ENCODE peak calls at places on chromosomes 3 and 15, in six cellular contexts. G is K562, Y is endothelial cell of umbilical vein, E is suprapubic skin, M is GM23338, O is prostate gland. Z is an unnamed sample.

GRCh38 chr15:89662893-89663673 is 7.8 kb upstream of the KIF7 start:
- DNase-seq in G (no peak), Y (peak; percentile 68), E (no peak), M (peak; percentile 30), O (no peak), Z (no peak)

GRCh38 chr3:45088543-45088942 is 57.6 kb downstream of the CDCP1 start:
- DNase-seq in G (no peak), Y (no peak), E (no peak), M (no peak), O (peak; percentile 89), Z (no peak)

GRCh38 chr3:159616234-159616825 is 372.3 kb upstream of the IL12A start:
- DNase-seq in G (no peak), Y (peak; percentile 60), E (no peak), M (peak; percentile 61), O (peak; percentile 8), Z (no peak)

GRCh38 chr3:40258555-40258954 is 51.0 kb upstream of the EIF1B start:
- DNase-seq in G (no peak), Y (no peak), E (no peak), M (peak; percentile 33), O (no peak), Z (no peak)

GRCh38 chr15:58929891-58930416 is 3.5 kb downstream of the SLTM start:
- DNase-seq in G (no peak), Y (no peak), E (no peak), M (peak; percentile 87), O (no peak), Z (no peak)

GRCh38 chr3:156376199-156376598 is 178.7 kb downstream of the SSR3 start:
- DNase-seq in G (no peak), Y (no peak), E (no peak), M (no peak), O (no peak), Z (no peak)

GRCh38 chr3:77686560-77686959 is 646.7 kb downstream of the ROBO2 start:
- DNase-seq in G (no peak), Y (no peak), E (no peak), M (peak; percentile 54), O (no peak), Z (no peak)

GRCh38 chr3:72102057-72102711 is 317.2 kb upstream of the PROK2 start:
- DNase-seq in G (no peak), Y (no peak), E (no peak), M (no peak), O (no peak), Z (no peak)

GRCh38 chr3:182629521-182629920 is 163.8 kb upstream of the ATP11B start:
- DNase-seq in G (no peak), Y (no peak), E (no peak), M (no peak), O (no peak), Z (no peak)

GRCh38 chr3:39166932-39167532 is 13.6 kb upstream of the CSRNP1 start:
- DNase-seq in G (no peak), Y (peak; percentile 80), E (peak; percentile 80), M (no peak), O (peak; percentile 58), Z (no peak)

GRCh38 chr3:178137831-178138230 is 398.4 kb upstream of the KCNMB2 start:
- DNase-seq in G (no peak), Y (no peak), E (no peak), M (no peak), O (no peak), Z (no peak)

GRCh38 chr15:77775851-77776250 is 143.1 kb upstream of the LINGO1 start:
- DNase-seq in G (no peak), Y (no peak), E (no peak), M (no peak), O (no peak), Z (no peak)

GRCh38 chr15:78878356-78878755 is 5.7 kb downstream of the MORF4L1 start:
- DNase-seq in G (no peak), Y (no peak), E (no peak), M (no peak), O (no peak), Z (no peak)

GRCh38 chr3:85570819-85571218 is 612.0 kb downstream of the CADM2 start:
- DNase-seq in G (no peak), Y (no peak), E (no peak), M (no peak), O (no peak), Z (no peak)

GRCh38 chr15:76843269-76843668 is 61.9 kb downstream of the SCAPER start:
- DNase-seq in G (no peak), Y (no peak), E (no peak), M (no peak), O (no peak), Z (no peak)

GRCh38 chr3:100400424-100400781 is 486 bp downstream of the TOMM70 start:
- DNase-seq in G (peak; percentile 8), Y (peak; percentile 57), E (no peak), M (peak; percentile 28), O (peak; percentile 11), Z (no peak)

GRCh38 chr3:196150481-196150880 is 60.7 kb downstream of the ZDHHC19 start:
- DNase-seq in G (no peak), Y (no peak), E (no peak), M (no peak), O (peak; percentile 51), Z (no peak)

GRCh38 chr3:106161236-106161635 is 292.4 kb upstream of the CBLB start:
- DNase-seq in G (no peak), Y (no peak), E (no peak), M (peak; percentile 11), O (no peak), Z (no peak)

DNA sequence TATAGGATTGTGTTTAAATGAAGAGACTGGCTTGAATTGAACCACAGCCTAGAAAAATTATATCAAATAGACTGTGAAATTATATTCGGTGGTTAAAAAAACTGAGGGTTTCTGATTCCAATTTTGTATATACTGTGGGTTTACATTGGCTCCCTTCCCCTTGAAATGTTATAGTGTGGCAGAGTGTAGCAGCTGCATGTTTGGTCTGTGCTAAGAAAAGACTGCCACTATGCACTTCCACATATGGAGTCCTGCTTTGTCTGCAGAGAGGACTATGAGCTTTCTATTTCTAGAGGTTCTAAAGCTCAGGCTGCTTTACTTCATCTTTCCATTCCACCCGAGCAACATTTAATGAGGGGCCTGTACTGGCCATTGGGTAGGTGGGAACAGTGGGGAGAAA is 112.3 kb downstream of the P3H2 start:
- DNase-seq in G (no peak), Y (no peak), E (no peak), M (no peak), O (no peak), Z (no peak)
- TF ChIP-seq POLR2AphosphoS5 in G (no peak), Y (no peak), E (no peak), M (no peak), O (no peak), Z (no peak)

GRCh38 chr3:79011821-79012529 is 755.8 kb downstream of the ROBO1 start:
- DNase-seq in G (no peak), Y (no peak), E (no peak), M (no peak), O (no peak), Z (no peak)

GRCh38 chr3:79016587-79017380 is 751.0 kb downstream of the ROBO1 start:
- DNase-seq in G (no peak), Y (no peak), E (no peak), M (no peak), O (no peak), Z (no peak)

GRCh38 chr3:79012946-79013362 is 754.8 kb downstream of the ROBO1 start:
- DNase-seq in G (no peak), Y (no peak), E (no peak), M (no peak), O (no peak), Z (no peak)

GRCh38 chr3:79015854-79016253 is 751.9 kb downstream of the ROBO1 start:
- DNase-seq in G (no peak), Y (no peak), E (no peak), M (no peak), O (no peak), Z (no peak)

DNA sequence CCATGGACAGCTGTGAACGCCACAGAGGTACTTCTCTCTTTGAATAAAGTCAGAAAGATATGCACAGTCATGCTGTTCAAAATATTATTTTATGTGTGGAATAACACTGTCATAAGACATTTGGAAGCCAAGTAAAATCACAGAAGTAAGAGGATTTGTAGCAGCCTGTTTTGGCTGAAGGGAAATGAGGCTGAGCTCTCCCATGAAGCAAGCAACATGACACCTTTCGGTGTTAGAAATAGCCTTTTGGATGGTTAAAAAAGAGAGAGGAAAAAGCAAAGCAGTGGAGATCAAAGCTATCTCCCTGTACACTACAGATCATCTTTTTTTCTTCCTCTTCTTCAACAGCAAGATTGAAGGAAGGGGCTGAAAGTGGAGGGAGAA is 755.3 kb downstream of the ROBO1 start:
- DNase-seq in G (no peak), Y (no peak), E (no peak), M (no peak), O (no peak), Z (no peak)
- H3K4me1 ChIP-seq in G (no peaks in the 10 kb centered on the region), Y (peaks cover 7% of the 10 kb centered on the region), E (peaks cover 39% of the 10 kb centered on the region), M (peaks cover 49% of the 10 kb centered on the region), O (no peaks in the 10 kb centered on the region), Z (peaks cover under 1% of the 10 kb centered on the region)

DNA sequence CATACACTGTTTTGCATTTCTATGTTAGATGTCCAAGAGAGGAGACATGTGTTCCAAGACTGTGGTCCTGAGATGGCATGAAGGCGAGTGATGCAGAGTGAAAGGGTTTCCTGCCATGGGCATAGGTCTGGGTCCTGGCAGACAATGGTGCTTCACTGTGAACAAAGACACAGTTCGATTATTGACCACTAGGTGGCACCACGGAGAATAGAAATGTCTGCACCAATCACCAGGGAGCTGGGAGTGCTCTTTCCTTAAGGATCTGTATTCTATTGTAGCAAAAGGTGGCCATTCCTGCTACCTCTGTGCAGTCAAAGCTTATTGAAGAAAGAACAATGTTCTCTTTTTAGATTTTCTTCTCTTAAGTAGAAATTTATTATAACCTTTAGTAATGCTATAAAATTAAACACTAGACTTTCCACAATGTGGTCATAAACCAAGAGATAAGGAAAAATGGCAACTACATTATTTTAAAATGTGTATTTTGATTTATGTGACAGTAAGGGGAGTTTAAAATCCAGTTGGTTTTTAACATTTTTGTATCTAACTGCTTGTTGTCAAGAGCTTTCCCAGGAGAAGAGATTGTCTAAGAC is 88.7 kb downstream of the GABRG3 start:
- DNase-seq in G (peak; percentile 80), Y (no peak), E (no peak), M (peak; percentile 90), O (peak; percentile 24), Z (no peak)
- TF ChIP-seq CTCF in G (peak; percentile 64), Y (peak; percentile 25), E (no peak), M (peak; percentile 79), O (peak; percentile 28), Z (peak; percentile 47)

DNA sequence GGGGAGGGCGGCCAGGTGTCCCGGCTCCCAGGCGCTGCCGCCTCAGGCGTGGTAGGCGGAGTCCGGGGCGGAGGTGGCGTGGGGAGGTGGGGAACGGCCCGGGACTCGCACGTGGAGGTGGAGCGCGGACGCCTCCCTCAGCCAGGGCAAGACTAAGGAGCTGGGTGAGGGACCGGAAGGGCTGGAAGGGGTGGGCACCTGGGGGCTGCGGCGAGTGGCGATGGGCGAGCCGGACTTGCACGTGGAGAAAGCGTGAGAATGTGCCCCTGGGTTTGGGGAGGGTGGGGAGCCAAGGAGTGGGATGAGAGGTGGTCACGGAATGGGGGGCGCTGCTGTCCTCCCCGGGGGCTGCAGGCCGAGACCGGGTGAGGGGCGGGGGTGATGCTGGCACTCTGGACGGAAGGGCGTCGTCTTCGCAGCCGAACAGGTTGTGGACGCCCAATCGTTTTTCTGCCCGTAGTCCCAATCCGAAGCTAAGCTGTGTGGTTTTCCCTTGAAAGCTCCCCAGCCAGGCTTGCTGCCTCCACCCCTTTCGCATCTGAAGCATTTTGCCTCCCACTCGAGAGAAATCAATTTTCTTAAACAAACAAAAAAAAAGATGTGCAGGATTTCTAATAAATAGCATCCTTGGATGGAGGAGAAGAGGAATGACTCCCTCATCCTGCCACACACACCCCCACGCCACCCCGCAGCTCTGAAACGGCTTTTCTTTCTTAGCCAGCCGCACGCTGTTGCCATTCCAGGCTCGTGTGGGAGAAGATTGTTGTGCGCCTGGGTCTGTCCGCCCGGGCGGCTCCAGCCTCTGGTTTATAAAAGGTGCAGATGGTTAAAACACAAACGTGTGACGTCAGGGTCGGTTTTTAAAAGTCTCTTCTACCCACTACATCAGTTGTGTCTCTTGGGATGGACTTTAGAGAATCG is 62.5 kb upstream of the ANKRD28 start:
- DNase-seq in G (peak; percentile 68), Y (peak; percentile 32), E (no peak), M (peak; percentile 76), O (peak; percentile 51), Z (no peak)
- TF ChIP-seq POLR2AphosphoS5 in G (peak; percentile 9), Y (peak; percentile 21), E (no peak), M (peak; percentile 52), O (no peak), Z (no peak)